ENCODE peak calls at places on chromosomes 7 and 10, in nine cellular contexts. W, P, M, X, S, R, U, C and I are unnamed samples.
A peak's percentile ranks its signal among the peaks of the same experiment; 100 is the strongest.

GRCh38 chr10:22503315-22504090 is 158.2 kb downstream of the SPAG6 start:
- DNase-seq in R (no peak), P (no peak), W (no peak), S (no peak), U (peak; percentile 43), C (no peak), M (no peak), X (no peak), I (no peak)

GRCh38 chr10:44862006-44862751 is 49.0 kb upstream of the TMEM72 start:
- DNase-seq in S (no peak), P (no peak), M (no peak), R (peak; percentile 75), U (no peak), C (no peak), W (no peak), X (no peak), I (peak; percentile 10)

GRCh38 chr7:27677912-27678612 is 15.4 kb upstream of the HIBADH start:
- DNase-seq in P (peak; percentile 93), M (peak; percentile 93), R (no peak), W (no peak), U (peak; percentile 96), C (peak; percentile 94), X (no peak), S (peak; percentile 96), I (no peak)

GRCh38 chr7:136102881-136103280 is 125.7 kb upstream of the MTPN start:
- DNase-seq in R (no peak), W (no peak), C (no peak), M (no peak), X (no peak), P (no peak), U (no peak), S (no peak), I (no peak)

GRCh38 chr7:39987641-39988347 is 37.7 kb downstream of the CDK13 start:
- DNase-seq in R (no peak), W (no peak), P (no peak), U (no peak), C (no peak), X (no peak), M (no peak), S (no peak), I (no peak)

GRCh38 chr10:43292745-43293676 is 26.1 kb upstream of the RASGEF1A start:
- DNase-seq in C (peak; percentile 73), R (peak; percentile 63), X (no peak), S (peak; percentile 41), M (peak; percentile 73), P (peak; percentile 68), W (peak; percentile 61), U (peak; percentile 20), I (peak; percentile 53)

GRCh38 chr7:116918744-116919143 is 34.6 kb upstream of the ST7 start:
- DNase-seq in R (no peak), W (no peak), M (no peak), X (no peak), U (no peak), C (no peak), S (peak; percentile 28), P (no peak), I (no peak)

GRCh38 chr10:103575416-103576075 is 82.0 kb downstream of the NEURL1 start:
- DNase-seq in R (no peak), S (no peak), U (no peak), X (no peak), P (no peak), M (no peak), W (no peak), C (no peak), I (no peak)

GRCh38 chr10:97159906-97160305 is 25.9 kb downstream of the SLIT1 start:
- DNase-seq in P (no peak), R (no peak), W (no peak), M (no peak), X (no peak), C (no peak), U (no peak), S (no peak), I (no peak)

GRCh38 chr7:148939128-148939747 is 55.1 kb upstream of the EZH2 start:
- DNase-seq in R (no peak), P (no peak), X (no peak), C (no peak), W (no peak), M (no peak), S (no peak), U (no peak), I (peak; percentile 24)

GRCh38 chr10:94402204-94403033 is at the start of gene TBC1D12:
- DNase-seq in U (peak; percentile 95), R (peak; percentile 94), C (peak; percentile 98), S (peak; percentile 97), P (peak; percentile 99), X (peak; percentile 96), M (peak; percentile 99), W (peak; percentile 95), I (peak; percentile 98)

DNA sequence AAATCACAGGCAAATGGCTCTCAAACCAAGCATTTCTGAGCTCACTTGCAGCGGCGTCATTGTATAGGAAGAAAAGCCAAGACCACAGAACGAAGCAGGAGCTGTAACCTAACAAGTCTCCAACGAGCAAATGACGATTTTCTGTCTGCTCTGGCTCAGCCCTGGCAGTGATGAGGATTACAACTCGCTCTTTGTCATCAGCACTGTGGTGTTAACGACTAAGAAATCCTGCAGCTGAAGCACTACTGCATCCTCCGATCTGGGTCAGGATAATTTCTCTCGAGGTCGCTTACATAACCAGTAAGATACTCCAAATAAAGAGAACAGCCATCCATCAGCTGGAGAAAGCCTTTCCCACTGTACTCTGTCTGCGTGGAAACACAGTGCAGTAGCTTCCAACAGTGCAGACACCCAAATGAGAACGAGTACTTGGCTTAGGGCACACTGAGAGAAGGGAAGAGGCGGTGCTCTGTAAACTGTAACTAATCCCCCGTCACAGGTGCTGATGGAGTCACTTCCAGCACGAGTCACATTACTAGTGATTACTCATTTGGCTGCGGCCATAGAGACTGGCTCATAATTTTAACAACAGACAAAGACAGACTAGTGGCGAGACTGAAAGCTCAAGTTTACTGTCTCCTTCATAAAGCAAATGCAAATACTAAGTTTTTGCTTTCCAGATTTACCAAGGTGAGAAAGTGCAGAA is 135.8 kb downstream of the NRBF2 start:
- DNase-seq in R (peak; percentile 93), U (peak; percentile 96), S (peak; percentile 97), M (peak; percentile 97), P (peak; percentile 93), C (peak; percentile 98), X (peak; percentile 65), W (peak; percentile 82), I (peak; percentile 96)
- H3K4me3 ChIP-seq in R (peak overlapping the region; percentile 85), U (peak overlapping the region; percentile 97), S (peak overlapping the region; percentile 55), M (peak overlapping the region; percentile 72), P (peak overlapping the region; percentile 55), C (peak overlapping the region; percentile 80), X (peak overlapping the region; percentile 66), W (peak overlapping the region; percentile 54), I (peak overlapping the region; percentile 60)

GRCh38 chr7:29989257-29989995 is at the start of gene SCRN1:
- DNase-seq in M (peak; percentile 74), R (peak; percentile 69), C (peak; percentile 34), P (peak; percentile 51), S (peak; percentile 13), U (peak; percentile 42), X (peak; percentile 42), W (peak; percentile 29), I (peak; percentile 78)

GRCh38 chr7:29988391-29989256 is 977 bp downstream of the SCRN1 start:
- DNase-seq in X (peak; percentile 53), W (peak; percentile 50), U (peak; percentile 63), S (peak; percentile 73), C (peak; percentile 49), R (peak; percentile 42), P (peak; percentile 84), M (peak; percentile 89), I (peak; percentile 92)

GRCh38 chr7:29993169-29993568 is 3.6 kb upstream of the SCRN1 start:
- DNase-seq in W (no peak), C (no peak), M (no peak), S (no peak), U (no peak), P (no peak), X (no peak), R (no peak), I (no peak)

GRCh38 chr7:29991937-29992336 is 2.3 kb upstream of the SCRN1 start:
- DNase-seq in W (no peak), X (no peak), P (no peak), M (no peak), C (no peak), S (no peak), R (no peak), U (no peak), I (no peak)

GRCh38 chr7:29990931-29991330 is 1.3 kb upstream of the SCRN1 start:
- DNase-seq in M (no peak), W (no peak), C (no peak), X (no peak), U (no peak), P (no peak), S (no peak), R (no peak), I (no peak)
- TF ChIP-seq CTCF in M (no peak), W (no peak), C (no peak), X (no peak), U (no peak), P (no peak), S (no peak), R (no peak), I (no peak)

GRCh38 chr7:867406-868188 is 8.8 kb upstream of the GET4 start:
- DNase-seq in P (peak; percentile 44), S (peak; percentile 54), X (no peak), R (no peak), M (peak; percentile 95), U (peak; percentile 53), C (peak; percentile 34), W (peak; percentile 91), I (no peak)

GRCh38 chr7:865921-866320 is 10.4 kb upstream of the GET4 start:
- DNase-seq in U (no peak), M (no peak), P (no peak), S (no peak), W (no peak), C (no peak), R (no peak), X (no peak), I (no peak)

GRCh38 chr7:869348-869747 is 7.0 kb upstream of the GET4 start:
- DNase-seq in X (no peak), S (no peak), W (no peak), C (no peak), P (no peak), R (no peak), M (no peak), U (no peak), I (no peak)

GRCh38 chr7:868189-868486 is 8.2 kb upstream of the GET4 start:
- DNase-seq in X (no peak), R (no peak), C (no peak), U (no peak), W (no peak), M (peak; percentile 75), S (no peak), P (no peak), I (no peak)

DNA sequence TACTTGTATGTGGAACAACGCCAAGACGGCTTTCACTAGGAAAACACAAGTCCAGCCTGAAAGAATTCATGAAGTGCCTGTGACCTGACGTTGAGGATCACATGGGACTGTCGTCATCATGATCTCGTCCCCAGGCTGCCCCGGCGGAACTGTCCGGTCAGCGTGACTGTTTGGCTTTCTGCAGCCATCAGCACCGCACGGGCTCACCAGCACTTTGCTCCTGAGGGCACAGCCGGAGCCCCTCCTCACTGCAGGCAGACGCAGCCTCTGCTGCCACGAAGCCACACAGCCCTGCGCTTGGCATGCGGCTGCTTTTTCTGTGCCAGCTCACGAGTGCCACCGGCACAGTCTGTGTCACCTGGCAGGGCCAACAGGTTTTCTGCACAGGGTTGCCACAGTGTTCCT is 9.4 kb upstream of the GET4 start:
- DNase-seq in S (peak; percentile 97), M (peak; percentile 98), R (no peak), U (no peak), X (peak; percentile 72), P (no peak), C (peak; percentile 45), W (peak; percentile 86), I (no peak)
- H3K4me3 ChIP-seq in S (no peak overlapping the region), M (peak overlapping the region; percentile 25), R (no peak overlapping the region), U (no peak overlapping the region), X (peak overlapping the region; percentile 29), P (no peak overlapping the region), C (no peak overlapping the region), W (no peak overlapping the region), I (no peak overlapping the region)

GRCh38 chr7:13411151-13411550 is 578.3 kb downstream of the ETV1 start:
- DNase-seq in M (no peak), S (no peak), W (no peak), U (no peak), X (no peak), C (peak; percentile 3), P (no peak), R (no peak), I (no peak)
- TF ChIP-seq CTCF in M (no peak), S (no peak), W (no peak), U (no peak), X (no peak), C (peak; percentile 26), P (no peak), R (no peak), I (no peak)